ENCODE peak calls at places on chromosomes 1 and 21, in seven cellular contexts. M, Y, K, B, D, F and G are unnamed samples.

GRCh38 chr1:55476445-55477015 is 261.4 kb upstream of the USP24 start:
- DNase-seq in B (no peak), F (no peak), Y (no peak), K (no peak), M (no peak), D (no peak), G (no peak)

GRCh38 chr1:94773296-94773809 is 46.8 kb upstream of the SLC44A3 start:
- DNase-seq in Y (no peak), K (no peak), M (no peak), D (no peak), B (no peak), F (no peak), G (no peak)

GRCh38 chr21:25834376-25834775 is 99.6 kb downstream of the GABPA start:
- DNase-seq in F (no peak), M (no peak), D (no peak), K (no peak), B (no peak), Y (no peak), G (no peak)

GRCh38 chr1:117209094-117209493 is 1.6 kb downstream of the VTCN1 start:
- DNase-seq in Y (no peak), D (no peak), M (no peak), K (no peak), F (no peak), B (no peak), G (no peak)

GRCh38 chr21:34220556-34221195 is 143.1 kb upstream of the KCNE2 start:
- DNase-seq in Y (no peak), B (no peak), M (no peak), D (no peak), K (no peak), F (no peak), G (no peak)

GRCh38 chr1:165395522-165396300 is 39.2 kb upstream of the LMX1A start:
- DNase-seq in Y (no peak), B (no peak), M (no peak), D (no peak), K (no peak), F (no peak), G (no peak)

GRCh38 chr1:11062965-11063401 is 3.2 kb upstream of the SRM start:
- DNase-seq in Y (peak), B (no peak), F (no peak), M (no peak), K (no peak), D (no peak), G (peak)

GRCh38 chr1:98210064-98210463 is 289.2 kb upstream of the DPYD start:
- DNase-seq in F (no peak), M (no peak), K (no peak), D (no peak), Y (no peak), B (no peak), G (no peak)

GRCh38 chr1:3965693-3966092 is 65.6 kb upstream of the C1orf174 start:
- DNase-seq in K (no peak), B (no peak), F (no peak), M (no peak), D (no peak), Y (no peak), G (no peak)

GRCh38 chr1:16242556-16243407 is 5.8 kb upstream of the CPLANE2 start:
- DNase-seq in F (no peak), B (no peak), D (no peak), Y (no peak), M (no peak), K (no peak), G (no peak)

GRCh38 chr1:18943162-18943561 is 13.3 kb downstream of the IFFO2 start:
- DNase-seq in Y (no peak), M (no peak), B (no peak), K (no peak), D (no peak), F (no peak), G (no peak)

GRCh38 chr1:15056515-15057285 is 96.8 kb upstream of the TMEM51 start:
- DNase-seq in D (peak), B (no peak), Y (no peak), M (no peak), K (no peak), F (no peak), G (no peak)

GRCh38 chr1:67053785-67054759 is at the start of gene SLC35D1:
- DNase-seq in K (peak), F (peak), Y (peak), D (peak), M (peak), B (peak), G (peak)

GRCh38 chr1:18100493-18101063 is 7.0 kb upstream of the IGSF21 start:
- DNase-seq in B (no peak), Y (peak), D (peak), K (peak), M (peak), F (peak), G (peak)

GRCh38 chr1:172826096-172826741 is 167.3 kb downstream of the FASLG start:
- DNase-seq in F (no peak), M (no peak), Y (no peak), K (no peak), D (peak), B (no peak), G (no peak)

GRCh38 chr1:46528297-46528955 is 23.0 kb downstream of the KNCN start:
- DNase-seq in D (no peak), F (no peak), Y (no peak), B (no peak), K (peak), M (no peak), G (no peak)